ENCODE peak calls at places on chromosome 12, in five cellular contexts. X is heart left ventricle, H is stomach, G is prostate gland, E is K562. A is an unnamed sample.

GRCh38 chr12:40788276-40788675 is 96.0 kb downstream of the CNTN1 start:
- DNase-seq in H (no peak), E (no peak), X (no peak), G (no peak), A (no peak)

GRCh38 chr12:51270067-51270846 is at the start of gene SMAGP:
- DNase-seq in E (peak; percentile 82), G (peak; percentile 75), X (peak; percentile 72), H (peak; percentile 88), A (peak; percentile 40)

GRCh38 chr12:6946033-6946919 is 2.5 kb downstream of the C12orf57 start:
- DNase-seq in X (no peak), H (peak; percentile 97), G (peak; percentile 97), E (peak; percentile 65), A (no peak)

GRCh38 chr12:34406228-34406995 is 384.1 kb downstream of the ALG10 start:
- DNase-seq in X (peak; percentile 4), E (peak; percentile 0), H (peak; percentile 16), G (no peak), A (no peak)

GRCh38 chr12:54980341-54980740 is 4.2 kb downstream of the TESPA1 start:
- DNase-seq in G (no peak), E (peak; percentile 50), H (no peak), X (no peak), A (peak; percentile 79)

GRCh38 chr12:54977857-54978256 is 6.7 kb downstream of the TESPA1 start:
- DNase-seq in X (no peak), E (no peak), H (no peak), G (no peak), A (peak; percentile 28)

GRCh38 chr12:65998536-65999530 is 131.7 kb downstream of the LLPH start:
- DNase-seq in H (no peak), X (no peak), E (no peak), G (no peak), A (no peak)

GRCh38 chr12:5889381-5890047 is 55.5 kb downstream of the ANO2 start:
- DNase-seq in E (peak; percentile 15), X (no peak), G (no peak), H (no peak), A (peak; percentile 67)

GRCh38 chr12:14340371-14340770 is 25.1 kb upstream of the ATF7IP start:
- DNase-seq in G (no peak), X (no peak), H (no peak), E (no peak), A (no peak)

GRCh38 chr12:3752096-3752709 is 706 bp downstream of the CRACR2A start:
- DNase-seq in X (peak; percentile 47), H (peak; percentile 30), E (peak; percentile 48), G (peak; percentile 46), A (peak; percentile 57)

GRCh38 chr12:6430124-6430989 is 14.4 kb upstream of the CD27 start:
- DNase-seq in X (peak; percentile 69), E (peak; percentile 70), G (peak; percentile 73), H (peak; percentile 87), A (peak; percentile 98)

GRCh38 chr12:127773520-127773919 is 493.4 kb upstream of the TMEM132C start:
- DNase-seq in H (no peak), X (no peak), G (no peak), E (no peak), A (no peak)

GRCh38 chr12:70154960-70155589 is 88.2 kb upstream of the CNOT2 start:
- DNase-seq in E (no peak), H (no peak), X (no peak), G (no peak), A (peak; percentile 35)

GRCh38 chr12:59070534-59070933 is 150.2 kb upstream of the LRIG3 start:
- DNase-seq in H (no peak), E (no peak), X (no peak), G (no peak), A (no peak)

GRCh38 chr12:102009796-102010195 is 52.0 kb downstream of the WASHC3 start:
- DNase-seq in G (no peak), X (no peak), E (no peak), H (no peak), A (no peak)

GRCh38 chr12:27213830-27214787 is 30.0 kb upstream of the STK38L start:
- DNase-seq in G (no peak), X (no peak), H (no peak), E (no peak), A (no peak)

GRCh38 chr12:101697930-101698781 is 716 bp downstream of the CHPT1 start:
- DNase-seq in E (peak; percentile 52), H (peak; percentile 64), X (peak; percentile 46), G (peak; percentile 55), A (peak; percentile 85)

GRCh38 chr12:2358986-2359658 is 306.3 kb downstream of the CACNA1C start:
- DNase-seq in H (no peak), G (no peak), X (no peak), E (no peak), A (no peak)

GRCh38 chr12:120231316-120232011 is 30.6 kb upstream of the RPLP0 start:
- DNase-seq in X (peak; percentile 71), G (no peak), E (peak; percentile 79), H (peak; percentile 73), A (peak; percentile 45)

GRCh38 chr12:120445911-120446909 is at the start of the genes GATC and TRIAP1:
- DNase-seq in X (peak; percentile 86), H (peak; percentile 86), E (peak; percentile 87), G (peak; percentile 81), A (peak; percentile 95)

GRCh38 chr12:21962236-21962635 is 21.0 kb upstream of the ABCC9 start:
- DNase-seq in H (no peak), G (no peak), E (no peak), X (no peak), A (no peak)

GRCh38 chr12:115387392-115387791 is 703.4 kb upstream of the TBX3 start:
- DNase-seq in G (no peak), H (no peak), X (no peak), E (no peak), A (no peak)

GRCh38 chr12:120515496-120515895 is 13.5 kb downstream of the COQ5 start:
- DNase-seq in G (no peak), X (no peak), E (no peak), H (no peak), A (no peak)

GRCh38 chr12:1776139-1776975 is 44.0 kb upstream of the LRTM2 start:
- DNase-seq in X (no peak), E (no peak), G (no peak), H (no peak), A (no peak)

GRCh38 chr12:31600252-31600651 is 9.3 kb upstream of the DENND5B start:
- DNase-seq in E (no peak), H (no peak), G (no peak), X (no peak), A (no peak)

GRCh38 chr12:21527451-21528180 is 1.5 kb downstream of the SPX start:
- DNase-seq in H (peak; percentile 56), G (peak; percentile 23), X (peak; percentile 56), E (no peak), A (peak; percentile 29)

GRCh38 chr12:124747426-124748161 is 116.1 kb downstream of the SCARB1 start:
- DNase-seq in E (no peak), X (no peak), H (no peak), G (no peak), A (no peak)

GRCh38 chr12:128801879-128802391 is 21.8 kb downstream of the SLC15A4 start:
- DNase-seq in G (no peak), E (no peak), H (no peak), X (peak; percentile 26), A (no peak)

GRCh38 chr12:118372541-118373495 is at the start of gene TAOK3:
- DNase-seq in H (peak; percentile 99), G (peak; percentile 99), E (peak; percentile 90), X (peak; percentile 99), A (peak; percentile 99)
- TF ChIP-seq POLR2A in H (no peak), G (peak; percentile 83), E (peak; percentile 88), X (peak; percentile 74), A (peak; percentile 78)

GRCh38 chr12:53098982-53099651 is 1.6 kb downstream of the IGFBP6 start:
- DNase-seq in G (peak; percentile 86), E (peak; percentile 96), H (peak; percentile 90), X (peak; percentile 90), A (peak; percentile 75)
- TF ChIP-seq POLR2A in G (peak; percentile 14), E (no peak), H (no peak), X (no peak), A (no peak)

GRCh38 chr12:105226219-105226618 is 9.8 kb downstream of the APPL2 start:
- DNase-seq in G (peak; percentile 74), E (no peak), X (peak; percentile 69), H (peak; percentile 63), A (peak; percentile 80)
- TF ChIP-seq POLR2A in G (peak; percentile 20), E (no peak), X (no peak), H (no peak), A (no peak)

DNA sequence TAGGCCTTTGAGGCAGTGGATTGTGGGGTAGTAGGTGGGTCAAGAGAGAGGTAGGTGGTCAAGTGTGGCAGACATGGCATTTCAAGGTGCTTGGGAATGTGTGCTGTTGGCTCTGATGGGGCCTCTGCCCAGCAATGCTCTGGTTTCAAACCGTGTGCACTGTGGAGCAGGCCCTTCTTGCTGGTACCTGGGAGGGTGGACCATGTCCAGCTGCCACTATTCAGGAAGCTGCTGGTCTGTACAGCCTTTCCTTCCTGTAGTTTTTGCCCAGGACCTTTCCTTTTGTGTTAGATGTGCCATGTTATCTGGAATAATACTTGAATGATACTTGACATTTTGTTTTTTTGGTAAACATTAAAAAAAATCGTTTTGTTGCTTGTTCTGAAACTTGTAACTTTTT is 14.8 kb downstream of the RIMKLB start:
- DNase-seq in H (no peak), X (no peak), G (no peak), E (no peak), A (no peak)
- TF ChIP-seq POLR2A in H (no peak), X (no peak), G (no peak), E (no peak), A (no peak)

GRCh38 chr12:121804417-121805111 is 755 bp downstream of the SETD1B start:
- DNase-seq in E (no peak), H (no peak), G (no peak), X (peak; percentile 50), A (peak; percentile 70)
- TF ChIP-seq POLR2A in E (no peak), H (no peak), G (no peak), X (no peak), A (no peak)

DNA sequence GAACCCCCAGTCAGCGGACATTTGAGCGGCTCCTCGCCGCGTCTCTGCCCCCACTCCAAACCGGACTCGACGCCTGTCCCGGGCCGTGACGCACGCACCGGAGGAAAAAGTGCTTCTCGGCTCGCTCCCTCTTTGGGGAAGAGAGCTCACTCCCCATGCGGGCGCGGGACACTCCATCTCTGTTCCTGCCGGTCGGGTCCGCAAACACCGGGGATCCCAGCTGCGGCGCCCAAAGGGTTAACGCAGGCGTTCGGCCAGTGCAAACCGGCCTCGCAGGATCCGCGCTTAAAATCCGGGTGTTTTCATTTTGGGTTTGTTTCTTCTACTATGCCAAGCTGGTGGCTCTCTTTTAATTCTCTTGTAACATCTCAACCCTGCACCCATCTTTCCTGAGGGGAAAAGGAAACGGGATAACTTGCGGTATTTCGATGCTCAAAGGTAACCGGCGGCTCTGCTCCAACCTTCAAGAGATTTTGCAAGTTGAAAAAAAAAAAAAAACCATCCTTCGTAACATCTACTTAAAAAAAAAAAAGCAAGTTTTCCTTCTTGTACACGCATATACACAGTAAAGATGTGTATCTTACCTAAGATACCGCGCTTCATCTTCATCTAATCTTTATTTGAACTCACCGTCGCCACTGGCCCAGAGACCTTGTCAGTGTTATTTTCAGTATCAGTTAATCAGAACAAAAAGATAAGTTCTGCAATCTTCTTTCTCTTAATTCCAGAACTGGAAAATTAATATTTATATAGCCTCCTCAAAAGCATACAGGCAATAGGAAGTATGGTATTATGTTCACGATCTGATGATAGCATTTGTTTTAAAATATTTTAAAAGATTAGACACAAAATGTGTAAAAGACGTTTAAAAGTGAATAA is 1.6 kb upstream of the ATP2B1 start:
- DNase-seq in H (peak; percentile 52), E (no peak), G (peak; percentile 40), X (peak; percentile 64), A (no peak)
- TF ChIP-seq POLR2A in H (no peak), E (no peak), G (no peak), X (no peak), A (no peak)